ENCODE peak calls at places on chromosomes 11 and 22, in nine cellular contexts. Q is activated CD4-positive, alpha-beta T cell treated with anti-CD3 and anti-CD28 coated beads for 24 hours; J is A549; Z is mucosa of gallbladder; I is AG20443; Y is stimulated activated CD4-positive, alpha-beta T cell treated with anti-CD3 and anti-CD28 coated beads, Interleukin-2, amount 100 ng/mL, for 24 hours; R is CD8-positive, alpha-beta T cell; A is HEK293T; C is brain microvascular endothelial cell. X is an unnamed sample.

GRCh38 chr11:494761-495536 is 12.1 kb downstream of the RNH1 start:
- DNase-seq in Q (no peak), J (no peak), Z (no peak), I (peak), Y (no peak), R (no peak), A (no peak), C (no peak), X (no peak)

GRCh38 chr11:3684787-3685186 is 13.6 kb upstream of the CHRNA10 start:
- DNase-seq in Q (no peak), J (no peak), Z (no peak), I (peak), Y (no peak), R (no peak), A (no peak), C (no peak), X (no peak)

GRCh38 chr22:50531546-50532352 is 1.9 kb upstream of the TYMP start:
- DNase-seq in Q (peak), J (no peak), Z (peak), I (peak), Y (peak), R (no peak), A (no peak), C (peak), X (peak)

GRCh38 chr11:63508009-63508408 is 2.1 kb downstream of the LGALS12 start:
- DNase-seq in Q (no peak), J (peak), Z (peak), I (peak), Y (no peak), R (no peak), A (peak), C (no peak), X (no peak)

GRCh38 chr11:117969160-117969991 is 16.8 kb upstream of the IL10RA start:
- DNase-seq in Q (no peak), J (no peak), Z (peak), I (peak), Y (peak), R (no peak), A (no peak), C (no peak), X (no peak)

GRCh38 chr22:36343720-36344105 is 44.1 kb downstream of the MYH9 start:
- DNase-seq in Q (no peak), J (no peak), Z (no peak), I (no peak), Y (no peak), R (no peak), A (no peak), C (no peak), X (no peak)

GRCh38 chr11:34176980-34177319 is 71.5 kb downstream of the NAT10 start:
- DNase-seq in Q (no peak), J (no peak), Z (no peak), I (no peak), Y (no peak), R (no peak), A (no peak), C (no peak), X (no peak)

GRCh38 chr11:90234977-90235376 is 12.1 kb upstream of the CHORDC1 start:
- DNase-seq in Q (no peak), J (no peak), Z (no peak), I (no peak), Y (no peak), R (no peak), A (no peak), C (no peak), X (no peak)

GRCh38 chr11:33699515-33700424 is 856 bp downstream of the C11orf91 start:
- DNase-seq in Q (no peak), J (no peak), Z (peak), I (no peak), Y (no peak), R (no peak), A (peak), C (no peak), X (no peak)

GRCh38 chr11:15897211-15897960 is 459.0 kb downstream of the SOX6 start:
- DNase-seq in Q (no peak), J (no peak), Z (no peak), I (peak), Y (no peak), R (no peak), A (no peak), C (peak), X (no peak)

GRCh38 chr11:11572386-11572785 is 49.4 kb downstream of the GALNT18 start:
- DNase-seq in Q (no peak), J (no peak), Z (no peak), I (peak), Y (no peak), R (no peak), A (no peak), C (no peak), X (no peak)

GRCh38 chr11:57900315-57900714 is 123.4 kb upstream of the OR9Q1 start:
- DNase-seq in Q (no peak), J (no peak), Z (no peak), I (no peak), Y (no peak), R (no peak), A (no peak), C (no peak), X (no peak)

GRCh38 chr11:9601041-9601875 is 27.8 kb downstream of the WEE1 start:
- DNase-seq in Q (peak), J (no peak), Z (no peak), I (peak), Y (peak), R (peak), A (no peak), C (peak), X (peak)

GRCh38 chr22:39717099-39717498 is 146.5 kb downstream of the CACNA1I start:
- DNase-seq in Q (no peak), J (no peak), Z (no peak), I (no peak), Y (no peak), R (no peak), A (no peak), C (no peak), X (no peak)

GRCh38 chr22:29628982-29629381 is 25.5 kb downstream of the NF2 start:
- DNase-seq in Q (no peak), J (no peak), Z (no peak), I (no peak), Y (no peak), R (no peak), A (no peak), C (no peak), X (no peak)

GRCh38 chr22:20427104-20427944 is 10.3 kb downstream of the SCARF2 start:
- DNase-seq in Q (no peak), J (no peak), Z (no peak), I (no peak), Y (no peak), R (no peak), A (no peak), C (no peak), X (no peak)

GRCh38 chr22:32327066-32327465 is 30.6 kb upstream of the RFPL3 start:
- DNase-seq in Q (no peak), J (no peak), Z (no peak), I (no peak), Y (no peak), R (no peak), A (no peak), C (no peak), X (no peak)

GRCh38 chr11:91100432-91100831 is 877.6 kb upstream of the CHORDC1 start:
- DNase-seq in Q (no peak), J (no peak), Z (no peak), I (no peak), Y (no peak), R (no peak), A (no peak), C (no peak), X (no peak)

GRCh38 chr11:22337571-22338464 is at the start of gene SLC17A6:
- DNase-seq in Q (no peak), J (no peak), Z (no peak), I (peak), Y (no peak), R (no peak), A (peak), C (peak), X (no peak)

GRCh38 chr11:13701506-13701905 is 33.0 kb downstream of the FAR1 start:
- DNase-seq in Q (no peak), J (no peak), Z (no peak), I (no peak), Y (no peak), R (no peak), A (no peak), C (no peak), X (no peak)

GRCh38 chr11:65606876-65607613 is 7.0 kb downstream of the MAP3K11 start:
- DNase-seq in Q (no peak), J (peak), Z (peak), I (peak), Y (no peak), R (no peak), A (peak), C (peak), X (no peak)

GRCh38 chr22:20437253-20438065 is at the start of gene SCARF2:
- DNase-seq in Q (no peak), J (no peak), Z (peak), I (peak), Y (no peak), R (no peak), A (peak), C (no peak), X (no peak)

GRCh38 chr11:25776238-25776637 is 555.7 kb upstream of the ANO3 start:
- DNase-seq in Q (no peak), J (no peak), Z (no peak), I (no peak), Y (no peak), R (no peak), A (no peak), C (no peak), X (no peak)

GRCh38 chr11:67045314-67045713 is 11.3 kb upstream of the RHOD start:
- DNase-seq in Q (no peak), J (peak), Z (no peak), I (peak), Y (no peak), R (no peak), A (no peak), C (peak), X (no peak)

GRCh38 chr11:83628622-83629347 is 342.6 kb upstream of the CCDC90B start:
- DNase-seq in Q (no peak), J (no peak), Z (no peak), I (no peak), Y (no peak), R (no peak), A (no peak), C (no peak), X (no peak)

GRCh38 chr22:30041881-30042280 is 38.4 kb upstream of the HORMAD2 start:
- DNase-seq in Q (no peak), J (no peak), Z (no peak), I (no peak), Y (no peak), R (no peak), A (no peak), C (no peak), X (no peak)

GRCh38 chr22:46065733-46066454 is 84.4 kb upstream of the PPARA start:
- DNase-seq in Q (no peak), J (no peak), Z (no peak), I (no peak), Y (no peak), R (no peak), A (no peak), C (no peak), X (no peak)

GRCh38 chr11:26319906-26320305 is 12.0 kb upstream of the ANO3 start:
- DNase-seq in Q (no peak), J (no peak), Z (peak), I (peak), Y (no peak), R (no peak), A (peak), C (peak), X (no peak)

GRCh38 chr11:47035108-47035507 is 98.5 kb downstream of the CSTPP1 start:
- DNase-seq in Q (no peak), J (no peak), Z (no peak), I (no peak), Y (no peak), R (no peak), A (no peak), C (no peak), X (no peak)

GRCh38 chr22:46340676-46341075 is 5.2 kb downstream of the TRMU start:
- DNase-seq in Q (no peak), J (no peak), Z (no peak), I (no peak), Y (no peak), R (no peak), A (no peak), C (no peak), X (no peak)

GRCh38 chr22:43826142-43827093 is 14.3 kb upstream of the EFCAB6 start:
- DNase-seq in Q (no peak), J (peak), Z (peak), I (peak), Y (no peak), R (no peak), A (no peak), C (peak), X (no peak)

GRCh38 chr11:70675697-70676374 is 277.5 kb downstream of the CTTN start:
- DNase-seq in Q (no peak), J (no peak), Z (no peak), I (no peak), Y (no peak), R (no peak), A (no peak), C (no peak), X (no peak)

X was measured in activated T-helper 2 cell treated with anti-CD3 and anti-CD28 coated beads, Interferon-gamma antibody, Interleukin-2, Interleukin-4, amounts not matched to agents 10 μg/mL and 5 μg/mL and 100 μg/mL, durations not matched to agents 14 hours and 24 hours and 36 hours.